ENCODE peak calls at places on chromosomes 7 and 10, in eight cellular contexts. H, I, U, E, W, Z, C and Y are unnamed samples.

GRCh38 chr10:10730644-10731043 is 287.0 kb upstream of the CELF2 start:
- DNase-seq in U (no peak), E (no peak), W (no peak), I (no peak), H (no peak), Z (no peak), C (no peak), Y (no peak)

GRCh38 chr10:14184841-14185500 is 145.8 kb downstream of the FRMD4A start:
- DNase-seq in E (no peak), U (peak; percentile 51), Z (no peak), W (peak; percentile 18), C (no peak), I (peak; percentile 34), H (no peak), Y (peak; percentile 48)

GRCh38 chr10:61825617-61826016 is 75.9 kb upstream of the ARID5B start:
- DNase-seq in H (no peak), I (no peak), U (no peak), W (no peak), C (no peak), E (no peak), Z (no peak), Y (no peak)

GRCh38 chr7:151930695-151931094 is 25.6 kb upstream of the GALNTL5 start:
- DNase-seq in E (no peak), W (no peak), Z (no peak), U (no peak), C (no peak), H (no peak), I (no peak), Y (no peak)

GRCh38 chr7:191105-192034 is 1.0 kb upstream of the FAM20C start:
- DNase-seq in E (peak; percentile 52), Z (peak; percentile 77), H (no peak), C (peak; percentile 13), W (no peak), U (no peak), I (no peak), Y (no peak)

GRCh38 chr7:31373337-31374289 is 33.1 kb upstream of the NEUROD6 start:
- DNase-seq in C (no peak), U (no peak), E (no peak), I (no peak), Z (peak; percentile 57), W (no peak), H (no peak), Y (no peak)

GRCh38 chr7:157410831-157411556 is 74.2 kb downstream of the DNAJB6 start:
- DNase-seq in C (peak; percentile 30), W (no peak), I (no peak), U (no peak), Z (no peak), H (no peak), E (no peak), Y (no peak)

GRCh38 chr10:104333037-104333727 is 5.1 kb downstream of the ITPRIP start:
- DNase-seq in U (peak; percentile 51), E (no peak), H (no peak), C (no peak), I (peak; percentile 68), Z (no peak), W (peak; percentile 34), Y (peak; percentile 65)

GRCh38 chr10:123157210-123157609 is 3.0 kb downstream of the BUB3 start:
- DNase-seq in Z (no peak), I (no peak), E (no peak), C (no peak), H (no peak), W (no peak), U (no peak), Y (no peak)

GRCh38 chr7:127226685-127227374 is 25.9 kb downstream of the GRM8 start:
- DNase-seq in E (no peak), C (no peak), I (no peak), U (no peak), W (no peak), Z (no peak), H (no peak), Y (no peak)

GRCh38 chr10:100895896-100896295 is 16.9 kb upstream of the SLF2 start:
- DNase-seq in H (no peak), Z (peak; percentile 90), E (no peak), C (no peak), I (no peak), U (no peak), W (no peak), Y (no peak)

GRCh38 chr10:22911889-22912762 is 15.7 kb upstream of the ARMC3 start:
- DNase-seq in W (no peak), E (no peak), U (no peak), H (no peak), C (no peak), I (no peak), Z (no peak), Y (no peak)

GRCh38 chr10:70381491-70382421 is 669 bp downstream of the LRRC20 start:
- DNase-seq in U (no peak), H (no peak), W (peak; percentile 6), E (no peak), Z (peak; percentile 92), I (no peak), C (peak; percentile 54), Y (no peak)

GRCh38 chr7:76430211-76430610 is 5.5 kb downstream of the ZP3 start:
- DNase-seq in W (no peak), E (no peak), C (no peak), I (no peak), Z (no peak), U (no peak), H (no peak), Y (no peak)

GRCh38 chr10:69968830-69969229 is 83.8 kb upstream of the MACROH2A2 start:
- DNase-seq in Z (peak; percentile 79), C (no peak), H (no peak), E (no peak), U (no peak), W (no peak), I (no peak), Y (no peak)

GRCh38 chr10:12346707-12347106 is 2.6 kb upstream of the CAMK1D start:
- DNase-seq in I (no peak), C (no peak), Z (no peak), U (no peak), W (no peak), H (no peak), E (no peak), Y (no peak)

GRCh38 chr7:70614237-70614984 is 517.5 kb upstream of the GALNT17 start:
- DNase-seq in H (no peak), U (no peak), C (no peak), Z (peak; percentile 98), W (no peak), I (no peak), E (peak; percentile 23), Y (no peak)

GRCh38 chr7:27251513-27252306 is 9.1 kb downstream of the EVX1 start:
- DNase-seq in U (no peak), C (no peak), W (no peak), I (no peak), Z (no peak), H (no peak), E (no peak), Y (no peak)

GRCh38 chr10:86078639-86079035 is 288.0 kb downstream of the GRID1 start:
- DNase-seq in W (no peak), H (no peak), C (no peak), U (no peak), Z (no peak), E (no peak), I (no peak), Y (no peak)

GRCh38 chr7:70460066-70460465 is 671.9 kb upstream of the GALNT17 start:
- DNase-seq in E (no peak), W (no peak), Z (no peak), U (no peak), H (no peak), I (no peak), C (no peak), Y (no peak)

GRCh38 chr7:82442492-82443043 is 1.0 kb downstream of the CACNA2D1 start:
- DNase-seq in W (no peak), Z (peak; percentile 32), E (no peak), H (no peak), U (no peak), C (peak; percentile 16), I (no peak), Y (no peak)

GRCh38 chr7:148856035-148856881 is 27.8 kb downstream of the EZH2 start:
- DNase-seq in C (peak; percentile 13), E (no peak), W (peak; percentile 9), I (peak; percentile 44), H (no peak), U (peak; percentile 29), Z (peak; percentile 38), Y (peak; percentile 41)

GRCh38 chr7:157675427-157675930 is 338.7 kb downstream of the DNAJB6 start:
- DNase-seq in U (no peak), C (peak; percentile 11), W (no peak), E (no peak), H (no peak), I (no peak), Z (no peak), Y (no peak)

GRCh38 chr10:63169063-63169462 is 35.9 kb downstream of the NRBF2 start:
- DNase-seq in C (no peak), Z (no peak), U (no peak), E (no peak), I (no peak), W (no peak), H (no peak), Y (no peak)

GRCh38 chr7:131843862-131844261 is 287.4 kb upstream of the PODXL start:
- DNase-seq in C (no peak), Z (no peak), H (no peak), I (no peak), U (no peak), W (no peak), E (no peak), Y (no peak)

GRCh38 chr7:37282093-37282444 is 166.6 kb downstream of the ELMO1 start:
- DNase-seq in E (no peak), C (no peak), W (no peak), H (no peak), I (no peak), U (no peak), Z (no peak), Y (no peak)

GRCh38 chr7:5997210-5997808 is 11.5 kb downstream of the PMS2 start:
- DNase-seq in C (no peak), U (peak; percentile 23), Z (peak; percentile 56), E (no peak), W (no peak), H (no peak), I (peak; percentile 46), Y (peak; percentile 41)

GRCh38 chr7:140127360-140128127 is 49.2 kb downstream of the KDM7A start:
- DNase-seq in W (no peak), I (no peak), U (no peak), Z (no peak), C (no peak), H (no peak), E (no peak), Y (no peak)

GRCh38 chr7:139321071-139321745 is 19.9 kb upstream of the FMC1 start:
- DNase-seq in U (no peak), I (no peak), H (no peak), W (no peak), E (no peak), C (no peak), Z (no peak), Y (no peak)

GRCh38 chr7:91876391-91877133 is 3.9 kb downstream of the MTERF1 start:
- DNase-seq in Z (no peak), C (no peak), U (no peak), E (no peak), I (no peak), H (no peak), W (no peak), Y (no peak)

GRCh38 chr10:86287422-86287793 is 79.2 kb downstream of the GRID1 start:
- DNase-seq in U (no peak), H (no peak), E (no peak), Z (peak; percentile 1), C (no peak), I (no peak), W (no peak), Y (no peak)

GRCh38 chr7:16592395-16592794 is 53.2 kb downstream of the ANKMY2 start:
- DNase-seq in I (no peak), H (no peak), W (no peak), E (no peak), U (no peak), Z (no peak), C (no peak), Y (no peak)

GRCh38 chr7:19572566-19572965 is 136.3 kb downstream of the POLR1F start:
- DNase-seq in U (no peak), I (no peak), E (no peak), H (no peak), C (no peak), Z (no peak), W (no peak), Y (no peak)